ENCODE peak calls at places on chromosomes 4 and X, in eight cellular contexts. L is heart left ventricle, J is GM06990, T is adipocyte, F is mammary epithelial cell, K is GM23338, S is left ventricle myocardium inferior, C is mesendoderm. M is an unnamed sample.

GRCh38 chr4:186249785-186250739 is 15.9 kb upstream of the F11 start:
- DNase-seq in C (peak; percentile 35), T (peak; percentile 69), J (no peak), K (peak; percentile 85), F (peak; percentile 4), L (no peak), S (no peak), M (no peak)

GRCh38 chrX:11010476-11010875 is 100.7 kb upstream of the HCCS start:
- DNase-seq in L (no peak), F (peak; percentile 38), S (no peak), J (no peak), C (no peak), T (no peak), K (no peak), M (no peak)

GRCh38 chr4:147378780-147379179 is 102.1 kb upstream of the EDNRA start:
- DNase-seq in C (peak; percentile 70), F (peak; percentile 55), J (no peak), S (no peak), K (peak; percentile 78), L (no peak), T (no peak), M (no peak)

GRCh38 chr4:176383273-176384077 is 63.7 kb downstream of the SPCS3 start:
- DNase-seq in K (no peak), F (peak; percentile 26), J (no peak), T (peak; percentile 52), S (no peak), C (no peak), L (peak; percentile 21), M (no peak)

GRCh38 chr4:163607292-163607691 is 112.8 kb downstream of the TMA16 start:
- DNase-seq in T (no peak), F (no peak), L (no peak), J (no peak), K (no peak), C (no peak), S (no peak), M (no peak)

GRCh38 chrX:2846992-2847391 is 18.3 kb downstream of the GYG2 start:
- DNase-seq in T (no peak), J (no peak), K (no peak), S (no peak), L (no peak), C (no peak), F (no peak), M (no peak)

GRCh38 chr4:74308215-74308614 is at the start of gene EPGN:
- DNase-seq in L (no peak), J (no peak), T (no peak), F (peak; percentile 91), C (no peak), K (no peak), S (no peak), M (no peak)

GRCh38 chr4:13481569-13481968 is 2.6 kb downstream of the RAB28 start:
- DNase-seq in J (no peak), T (peak; percentile 66), S (no peak), C (no peak), F (peak; percentile 58), K (no peak), L (no peak), M (no peak)

GRCh38 chrX:23616361-23616760 is 50.9 kb upstream of the PRDX4 start:
- DNase-seq in F (peak; percentile 4), T (peak; percentile 50), C (peak; percentile 29), K (peak; percentile 44), J (no peak), L (no peak), S (no peak), M (no peak)

GRCh38 chrX:40172169-40172979 is 74.6 kb upstream of the BCOR start:
- DNase-seq in C (peak; percentile 38), T (peak; percentile 76), J (peak; percentile 58), F (peak; percentile 32), S (peak; percentile 72), K (peak; percentile 38), L (peak; percentile 73), M (peak; percentile 79)

GRCh38 chr4:88297725-88298453 is 13.5 kb upstream of the PPM1K start:
- DNase-seq in J (no peak), T (no peak), L (no peak), F (no peak), K (no peak), S (no peak), C (no peak), M (no peak)

GRCh38 chr4:110071466-110071865 is 126.9 kb downstream of the ELOVL6 start:
- DNase-seq in F (no peak), J (no peak), C (peak; percentile 45), K (no peak), T (no peak), S (no peak), L (peak; percentile 22), M (no peak)

GRCh38 chr4:6241062-6241845 is 28.4 kb upstream of the WFS1 start:
- DNase-seq in T (no peak), L (no peak), C (no peak), F (no peak), K (no peak), J (no peak), S (no peak), M (peak; percentile 42)

GRCh38 chr4:107619731-107620130 is 100.3 kb downstream of the PAPSS1 start:
- DNase-seq in L (no peak), T (peak; percentile 35), C (no peak), K (no peak), J (no peak), S (no peak), F (no peak), M (no peak)

GRCh38 chrX:31499120-31499519 is 427.3 kb upstream of the FTHL17 start:
- DNase-seq in F (peak; percentile 50), C (peak; percentile 20), T (peak; percentile 12), K (no peak), J (no peak), L (no peak), S (no peak), M (no peak)

GRCh38 chr4:105710678-105711077 is 2.1 kb downstream of the GSTCD start:
- DNase-seq in L (no peak), C (peak; percentile 61), K (no peak), S (no peak), J (no peak), F (peak; percentile 47), T (no peak), M (no peak)

GRCh38 chrX:123993326-123993725 is 31.8 kb downstream of the STAG2 start:
- DNase-seq in J (no peak), K (no peak), C (no peak), S (no peak), F (peak; percentile 79), L (no peak), T (peak; percentile 36), M (no peak)

GRCh38 chr4:152024881-152025280 is 264.1 kb upstream of the GATB start:
- DNase-seq in K (no peak), T (no peak), F (no peak), C (no peak), J (no peak), S (no peak), L (no peak), M (no peak)

GRCh38 chr4:141534985-141535384 is 101.4 kb upstream of the IL15 start:
- DNase-seq in F (no peak), S (no peak), T (no peak), J (no peak), C (no peak), L (no peak), K (no peak), M (no peak)
- H3K36me3 ChIP-seq in F (no peaks in the 10 kb centered on the region), S (no peaks in the 10 kb centered on the region), T (no peaks in the 10 kb centered on the region), J (no peaks in the 10 kb centered on the region), C (no peaks in the 10 kb centered on the region), L (no peaks in the 10 kb centered on the region), K (no peaks in the 10 kb centered on the region), M (no peaks in the 10 kb centered on the region)

DNA sequence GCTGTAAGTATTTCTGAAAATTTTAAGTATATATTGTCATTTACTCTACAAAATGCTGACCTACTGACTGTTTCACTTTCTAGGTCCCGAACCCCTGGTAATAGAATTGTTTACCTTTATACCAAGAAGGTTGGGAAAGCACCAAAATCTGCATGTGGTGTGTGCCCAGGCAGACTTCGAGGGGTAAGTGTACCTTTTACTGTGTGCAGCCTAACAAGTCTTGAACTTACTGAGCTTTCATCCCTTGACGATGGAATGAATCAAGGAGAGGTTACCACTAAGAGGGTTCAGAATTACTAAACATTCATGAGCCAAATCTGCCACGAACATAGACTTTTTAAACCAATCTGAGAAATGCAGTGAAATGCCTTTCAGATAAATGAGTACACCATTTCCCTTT is 1.6 kb downstream of the RPL34 start:
- DNase-seq in C (no peak), T (no peak), S (no peak), K (no peak), J (no peak), F (no peak), L (no peak), M (no peak)
- H3K4me3 ChIP-seq in C (no peak overlapping the region), T (peak overlapping the region; percentile 93), S (peak overlapping the region; percentile 88), K (peak overlapping the region; percentile 94), J (peak overlapping the region; percentile 99), F (peak overlapping the region; percentile 71), L (no peak overlapping the region), M (no peak overlapping the region)

DNA sequence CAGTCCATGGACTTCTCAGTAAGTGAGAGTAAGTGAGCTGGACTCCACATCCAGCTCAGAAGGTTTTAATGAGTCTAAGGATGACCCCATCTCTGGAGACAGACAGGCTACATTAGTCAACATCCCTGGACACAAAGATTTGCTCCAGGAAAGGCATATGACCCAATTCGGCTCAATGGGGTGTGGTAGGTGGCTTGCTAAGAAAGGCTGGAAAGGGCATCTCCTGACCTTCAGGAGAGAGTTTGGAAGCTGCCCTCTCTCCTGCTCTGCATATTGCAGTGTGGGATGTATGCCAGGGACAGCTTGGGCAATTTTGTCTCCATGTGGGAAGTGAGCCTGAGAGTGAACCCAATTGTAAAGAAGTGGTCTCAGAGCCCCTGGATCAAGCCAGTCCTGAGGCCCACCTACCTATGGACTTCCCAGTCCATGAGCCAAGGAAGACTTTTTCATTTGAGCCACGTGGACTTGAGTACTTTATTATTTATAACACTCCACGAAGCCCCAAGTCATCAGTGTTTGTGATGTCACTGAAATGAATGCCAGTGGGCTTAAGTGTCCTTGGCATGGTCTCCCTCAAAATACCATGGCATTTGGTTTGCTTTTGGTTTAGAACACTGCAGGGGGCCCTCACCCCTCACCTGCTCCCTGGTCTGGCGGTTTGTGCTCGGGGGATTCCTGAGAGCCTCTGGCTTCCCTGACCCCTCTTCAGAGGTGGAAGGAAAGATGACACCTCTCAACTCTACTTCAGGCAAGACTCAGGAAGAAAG is 10.4 kb upstream of the ABLIM2 start:
- DNase-seq in J (no peak), K (no peak), L (no peak), F (no peak), T (no peak), C (no peak), S (no peak), M (no peak)
- H3K36me3 ChIP-seq in J (no peaks in the 10 kb centered on the region), K (no peaks in the 10 kb centered on the region), L (no peaks in the 10 kb centered on the region), F (no peaks in the 10 kb centered on the region), T (no peaks in the 10 kb centered on the region), C (no peaks in the 10 kb centered on the region), S (no peaks in the 10 kb centered on the region), M (no peaks in the 10 kb centered on the region)

GRCh38 chr4:178415925-178416324 is 973.7 kb upstream of the AGA start:
- DNase-seq in K (no peak), T (no peak), S (no peak), J (no peak), L (no peak), C (no peak), F (no peak), M (no peak)

GRCh38 chr4:178414881-178415446 is 972.7 kb upstream of the AGA start:
- DNase-seq in F (no peak), L (no peak), S (no peak), T (no peak), K (no peak), C (no peak), J (no peak), M (no peak)

GRCh38 chr4:178414042-178414441 is 971.8 kb upstream of the AGA start:
- DNase-seq in T (no peak), L (no peak), C (no peak), S (no peak), F (no peak), K (no peak), J (no peak), M (no peak)

GRCh38 chr4:178412455-178412854 is 970.2 kb upstream of the AGA start:
- DNase-seq in J (no peak), S (no peak), C (no peak), T (no peak), L (no peak), F (no peak), K (no peak), M (no peak)
- H3K4me3 ChIP-seq in J (no peak overlapping the region), S (no peak overlapping the region), C (no peak overlapping the region), T (no peak overlapping the region), L (no peak overlapping the region), F (no peak overlapping the region), K (no peak overlapping the region), M (no peak overlapping the region)